ENCODE peak calls at places on chromosome 2, in nine cellular contexts. One of them, this sample, is unnamed.

GRCh38 chr2:191804711-191805230 is 42.1 kb downstream of the CAVIN2 start:
- DNase-seq in natural killer cell: no peak
- DNase-seq in neural progenitor cell: no peak
- DNase-seq in progenitor cell of endocrine pancreas: no peak
- DNase-seq in nephron progenitor cell: no peak
- DNase-seq in WERI-Rb-1: no peak
- DNase-seq in NCI-H2171 treated with DMSO at 0.1 percent for 48 hours: no peak
- DNase-seq in HEK293T: no peak
- DNase-seq in H54: no peak
- DNase-seq in this sample: no peak

GRCh38 chr2:193518061-193518817 is 1323.5 kb upstream of the TMEFF2 start:
- DNase-seq in natural killer cell: no peak
- DNase-seq in nephron progenitor cell: no peak
- DNase-seq in WERI-Rb-1: no peak
- DNase-seq in H54: no peak
- DNase-seq in progenitor cell of endocrine pancreas: no peak
- DNase-seq in HEK293T: no peak
- DNase-seq in neural progenitor cell: no peak
- DNase-seq in NCI-H2171 treated with DMSO at 0.1 percent for 48 hours: no peak
- DNase-seq in this sample: no peak

GRCh38 chr2:218501665-218502064 is 66.5 kb downstream of the USP37 start:
- DNase-seq in progenitor cell of endocrine pancreas: no peak
- DNase-seq in HEK293T: no peak
- DNase-seq in nephron progenitor cell: no peak
- DNase-seq in natural killer cell: no peak
- DNase-seq in NCI-H2171 treated with DMSO at 0.1 percent for 48 hours: no peak
- DNase-seq in neural progenitor cell: no peak
- DNase-seq in WERI-Rb-1: no peak
- DNase-seq in H54: no peak
- DNase-seq in this sample: no peak

GRCh38 chr2:30915485-30915884 is 108.2 kb upstream of the CAPN13 start:
- DNase-seq in H54: no peak
- DNase-seq in neural progenitor cell: peak
- DNase-seq in nephron progenitor cell: peak
- DNase-seq in NCI-H2171 treated with DMSO at 0.1 percent for 48 hours: no peak
- DNase-seq in natural killer cell: no peak
- DNase-seq in progenitor cell of endocrine pancreas: peak
- DNase-seq in HEK293T: peak
- DNase-seq in WERI-Rb-1: peak
- DNase-seq in this sample: peak

GRCh38 chr2:200403794-200404193 is 97.3 kb downstream of the SPATS2L start:
- DNase-seq in NCI-H2171 treated with DMSO at 0.1 percent for 48 hours: no peak
- DNase-seq in neural progenitor cell: no peak
- DNase-seq in WERI-Rb-1: no peak
- DNase-seq in HEK293T: no peak
- DNase-seq in nephron progenitor cell: no peak
- DNase-seq in natural killer cell: no peak
- DNase-seq in progenitor cell of endocrine pancreas: no peak
- DNase-seq in H54: no peak
- DNase-seq in this sample: peak

GRCh38 chr2:43219383-43220228 is 6.8 kb downstream of the ZFP36L2 start:
- DNase-seq in nephron progenitor cell: peak
- DNase-seq in neural progenitor cell: peak
- DNase-seq in HEK293T: peak
- DNase-seq in WERI-Rb-1: peak
- DNase-seq in progenitor cell of endocrine pancreas: peak
- DNase-seq in natural killer cell: peak
- DNase-seq in H54: peak
- DNase-seq in NCI-H2171 treated with DMSO at 0.1 percent for 48 hours: no peak
- DNase-seq in this sample: peak

GRCh38 chr2:111050701-111051376 is 69.9 kb upstream of the BCL2L11 start:
- DNase-seq in WERI-Rb-1: no peak
- DNase-seq in H54: no peak
- DNase-seq in nephron progenitor cell: no peak
- DNase-seq in HEK293T: no peak
- DNase-seq in neural progenitor cell: no peak
- DNase-seq in NCI-H2171 treated with DMSO at 0.1 percent for 48 hours: no peak
- DNase-seq in progenitor cell of endocrine pancreas: no peak
- DNase-seq in natural killer cell: no peak
- DNase-seq in this sample: no peak

GRCh38 chr2:224219781-224220180 is 180.7 kb upstream of the SERPINE2 start:
- DNase-seq in H54: no peak
- DNase-seq in NCI-H2171 treated with DMSO at 0.1 percent for 48 hours: no peak
- DNase-seq in natural killer cell: no peak
- DNase-seq in neural progenitor cell: no peak
- DNase-seq in HEK293T: no peak
- DNase-seq in nephron progenitor cell: no peak
- DNase-seq in WERI-Rb-1: no peak
- DNase-seq in progenitor cell of endocrine pancreas: no peak
- DNase-seq in this sample: no peak

GRCh38 chr2:88055436-88056128 is at the start of gene KRCC1:
- DNase-seq in HEK293T: peak
- DNase-seq in nephron progenitor cell: peak
- DNase-seq in NCI-H2171 treated with DMSO at 0.1 percent for 48 hours: peak
- DNase-seq in H54: peak
- DNase-seq in WERI-Rb-1: peak
- DNase-seq in neural progenitor cell: peak
- DNase-seq in progenitor cell of endocrine pancreas: peak
- DNase-seq in natural killer cell: peak
- DNase-seq in this sample: peak

GRCh38 chr2:175807031-175807873 is 194.8 kb downstream of the LNPK start:
- DNase-seq in NCI-H2171 treated with DMSO at 0.1 percent for 48 hours: no peak
- DNase-seq in nephron progenitor cell: no peak
- DNase-seq in neural progenitor cell: no peak
- DNase-seq in natural killer cell: no peak
- DNase-seq in H54: no peak
- DNase-seq in progenitor cell of endocrine pancreas: no peak
- DNase-seq in HEK293T: peak
- DNase-seq in WERI-Rb-1: no peak
- DNase-seq in this sample: no peak

GRCh38 chr2:170277943-170278342 is 100.0 kb downstream of the MYO3B start:
- DNase-seq in nephron progenitor cell: no peak
- DNase-seq in natural killer cell: no peak
- DNase-seq in HEK293T: no peak
- DNase-seq in H54: no peak
- DNase-seq in NCI-H2171 treated with DMSO at 0.1 percent for 48 hours: peak
- DNase-seq in WERI-Rb-1: no peak
- DNase-seq in progenitor cell of endocrine pancreas: no peak
- DNase-seq in neural progenitor cell: no peak
- DNase-seq in this sample: no peak

GRCh38 chr2:218033208-218033589 is 30.4 kb upstream of the TNS1 start:
- DNase-seq in natural killer cell: no peak
- DNase-seq in NCI-H2171 treated with DMSO at 0.1 percent for 48 hours: no peak
- DNase-seq in progenitor cell of endocrine pancreas: no peak
- DNase-seq in HEK293T: no peak
- DNase-seq in H54: no peak
- DNase-seq in nephron progenitor cell: no peak
- DNase-seq in WERI-Rb-1: no peak
- DNase-seq in neural progenitor cell: peak
- DNase-seq in this sample: no peak

GRCh38 chr2:66897181-66897580 is 462.3 kb downstream of the MEIS1 start:
- DNase-seq in natural killer cell: no peak
- DNase-seq in progenitor cell of endocrine pancreas: no peak
- DNase-seq in nephron progenitor cell: no peak
- DNase-seq in H54: no peak
- DNase-seq in WERI-Rb-1: no peak
- DNase-seq in NCI-H2171 treated with DMSO at 0.1 percent for 48 hours: no peak
- DNase-seq in HEK293T: no peak
- DNase-seq in neural progenitor cell: no peak
- DNase-seq in this sample: no peak

GRCh38 chr2:40470817-40471809 is 19.2 kb upstream of the SLC8A1 start:
- DNase-seq in natural killer cell: no peak
- DNase-seq in H54: no peak
- DNase-seq in neural progenitor cell: no peak
- DNase-seq in progenitor cell of endocrine pancreas: no peak
- DNase-seq in HEK293T: peak
- DNase-seq in NCI-H2171 treated with DMSO at 0.1 percent for 48 hours: no peak
- DNase-seq in nephron progenitor cell: no peak
- DNase-seq in WERI-Rb-1: no peak
- DNase-seq in this sample: no peak

GRCh38 chr2:215843579-215843978 is 169.8 kb downstream of the MREG start:
- DNase-seq in natural killer cell: no peak
- DNase-seq in nephron progenitor cell: no peak
- DNase-seq in NCI-H2171 treated with DMSO at 0.1 percent for 48 hours: peak
- DNase-seq in HEK293T: no peak
- DNase-seq in H54: peak
- DNase-seq in neural progenitor cell: no peak
- DNase-seq in WERI-Rb-1: no peak
- DNase-seq in progenitor cell of endocrine pancreas: no peak
- DNase-seq in this sample: no peak

GRCh38 chr2:200279857-200280256 is 26.6 kb upstream of the SPATS2L start:
- DNase-seq in NCI-H2171 treated with DMSO at 0.1 percent for 48 hours: no peak
- DNase-seq in WERI-Rb-1: no peak
- DNase-seq in neural progenitor cell: no peak
- DNase-seq in H54: no peak
- DNase-seq in HEK293T: no peak
- DNase-seq in nephron progenitor cell: no peak
- DNase-seq in natural killer cell: no peak
- DNase-seq in progenitor cell of endocrine pancreas: no peak
- DNase-seq in this sample: no peak

GRCh38 chr2:75100011-75100680 is 99.2 kb downstream of the TACR1 start:
- DNase-seq in nephron progenitor cell: no peak
- DNase-seq in H54: peak
- DNase-seq in natural killer cell: no peak
- DNase-seq in neural progenitor cell: no peak
- DNase-seq in progenitor cell of endocrine pancreas: no peak
- DNase-seq in WERI-Rb-1: no peak
- DNase-seq in NCI-H2171 treated with DMSO at 0.1 percent for 48 hours: peak
- DNase-seq in HEK293T: no peak
- DNase-seq in this sample: no peak

GRCh38 chr2:229301229-229301628 is 30.1 kb upstream of the PID1 start:
- DNase-seq in NCI-H2171 treated with DMSO at 0.1 percent for 48 hours: no peak
- DNase-seq in progenitor cell of endocrine pancreas: no peak
- DNase-seq in HEK293T: no peak
- DNase-seq in nephron progenitor cell: no peak
- DNase-seq in WERI-Rb-1: no peak
- DNase-seq in neural progenitor cell: no peak
- DNase-seq in natural killer cell: no peak
- DNase-seq in H54: no peak
- DNase-seq in this sample: no peak

GRCh38 chr2:222576390-222577081 is 79.4 kb downstream of the FARSB start:
- DNase-seq in nephron progenitor cell: no peak
- DNase-seq in HEK293T: no peak
- DNase-seq in WERI-Rb-1: no peak
- DNase-seq in natural killer cell: no peak
- DNase-seq in neural progenitor cell: no peak
- DNase-seq in H54: no peak
- DNase-seq in progenitor cell of endocrine pancreas: no peak
- DNase-seq in NCI-H2171 treated with DMSO at 0.1 percent for 48 hours: no peak
- DNase-seq in this sample: no peak